ENCODE peak calls at places on chromosomes 5 and 9, in six cellular contexts. One of them, this sample, is unnamed.

GRCh38 chr9:127868278-127868903 is 9.1 kb downstream of the AK1 start:
- DNase-seq in naive thymus-derived CD8-positive, alpha-beta T cell: no peak
- DNase-seq in M059J: no peak
- DNase-seq in GM12865: no peak
- DNase-seq in T follicular helper cell: no peak
- DNase-seq in fibroblast of mammary gland: no peak
- DNase-seq in this sample: no peak

GRCh38 chr5:79080804-79081203 is 11.2 kb downstream of the BHMT2 start:
- DNase-seq in naive thymus-derived CD8-positive, alpha-beta T cell: no peak
- DNase-seq in M059J: no peak
- DNase-seq in GM12865: no peak
- DNase-seq in T follicular helper cell: no peak
- DNase-seq in fibroblast of mammary gland: no peak
- DNase-seq in this sample: no peak

GRCh38 chr5:127014573-127014972 is 15.8 kb downstream of the MARCHF3 start:
- DNase-seq in naive thymus-derived CD8-positive, alpha-beta T cell: no peak
- DNase-seq in M059J: no peak
- DNase-seq in GM12865: no peak
- DNase-seq in T follicular helper cell: no peak
- DNase-seq in fibroblast of mammary gland: no peak
- DNase-seq in this sample: no peak

GRCh38 chr5:94361161-94361560 is 257.2 kb downstream of the KIAA0825 start:
- DNase-seq in naive thymus-derived CD8-positive, alpha-beta T cell: no peak
- DNase-seq in M059J: no peak
- DNase-seq in GM12865: no peak
- DNase-seq in T follicular helper cell: no peak
- DNase-seq in fibroblast of mammary gland: peak
- DNase-seq in this sample: no peak

GRCh38 chr9:92980085-92980745 is 32.9 kb downstream of the FGD3 start:
- DNase-seq in naive thymus-derived CD8-positive, alpha-beta T cell: no peak
- DNase-seq in M059J: peak
- DNase-seq in GM12865: no peak
- DNase-seq in T follicular helper cell: no peak
- DNase-seq in fibroblast of mammary gland: no peak
- DNase-seq in this sample: no peak

GRCh38 chr9:91043041-91043740 is 241.6 kb downstream of the SYK start:
- DNase-seq in naive thymus-derived CD8-positive, alpha-beta T cell: no peak
- DNase-seq in M059J: no peak
- DNase-seq in GM12865: no peak
- DNase-seq in T follicular helper cell: no peak
- DNase-seq in fibroblast of mammary gland: peak
- DNase-seq in this sample: no peak

GRCh38 chr9:70551391-70551790 is 136.9 kb upstream of the KLF9 start:
- DNase-seq in naive thymus-derived CD8-positive, alpha-beta T cell: no peak
- DNase-seq in M059J: peak
- DNase-seq in GM12865: no peak
- DNase-seq in T follicular helper cell: no peak
- DNase-seq in fibroblast of mammary gland: no peak
- DNase-seq in this sample: no peak

GRCh38 chr9:132804576-132805295 is 73.3 kb downstream of the AK8 start:
- DNase-seq in naive thymus-derived CD8-positive, alpha-beta T cell: no peak
- DNase-seq in M059J: peak
- DNase-seq in GM12865: no peak
- DNase-seq in T follicular helper cell: no peak
- DNase-seq in fibroblast of mammary gland: no peak
- DNase-seq in this sample: no peak

GRCh38 chr5:81971086-81971693 is 633 bp upstream of the ATG10 start:
- DNase-seq in naive thymus-derived CD8-positive, alpha-beta T cell: peak
- DNase-seq in M059J: peak
- DNase-seq in GM12865: peak
- DNase-seq in T follicular helper cell: no peak
- DNase-seq in fibroblast of mammary gland: peak
- DNase-seq in this sample: no peak

GRCh38 chr9:87243602-87244001 is 254.1 kb upstream of the DAPK1 start:
- DNase-seq in naive thymus-derived CD8-positive, alpha-beta T cell: no peak
- DNase-seq in M059J: no peak
- DNase-seq in GM12865: no peak
- DNase-seq in T follicular helper cell: no peak
- DNase-seq in fibroblast of mammary gland: peak
- DNase-seq in this sample: no peak

GRCh38 chr5:66467564-66467963 is 128.6 kb upstream of the MAST4 start:
- DNase-seq in naive thymus-derived CD8-positive, alpha-beta T cell: no peak
- DNase-seq in M059J: no peak
- DNase-seq in GM12865: no peak
- DNase-seq in T follicular helper cell: no peak
- DNase-seq in fibroblast of mammary gland: no peak
- DNase-seq in this sample: no peak